ENCODE peak calls at places on chromosomes 12 and 14, in seven cellular contexts. V, I, E, S, M, L and R are unnamed samples.

GRCh38 chr14:47626151-47627035 is 49.0 kb downstream of the MDGA2 start:
- DNase-seq in V (no peak), I (no peak), E (no peak), S (no peak), M (no peak), L (no peak), R (no peak)

GRCh38 chr14:68143341-68143807 is 323.8 kb downstream of the RAD51B start:
- DNase-seq in V (peak), I (peak), E (peak), S (no peak), M (peak), L (no peak), R (peak)

GRCh38 chr12:114397978-114398881 is 7.7 kb downstream of the TBX5 start:
- DNase-seq in V (no peak), I (no peak), E (no peak), S (no peak), M (no peak), L (no peak), R (no peak)

GRCh38 chr12:105445261-105446015 is 114.9 kb downstream of the C12orf75 start:
- DNase-seq in V (no peak), I (no peak), E (no peak), S (no peak), M (peak), L (no peak), R (no peak)

GRCh38 chr12:53931844-53932581 is 6.6 kb upstream of the HOXC13 start:
- DNase-seq in V (no peak), I (no peak), E (no peak), S (no peak), M (no peak), L (no peak), R (no peak)

GRCh38 chr12:57629897-57630471 is 3.0 kb downstream of the B4GALNT1 start:
- DNase-seq in V (no peak), I (no peak), E (no peak), S (no peak), M (no peak), L (peak), R (no peak)

GRCh38 chr14:93430889-93431670 is at the start of gene UNC79:
- DNase-seq in V (no peak), I (no peak), E (no peak), S (no peak), M (no peak), L (no peak), R (peak)

GRCh38 chr12:32400866-32401265 is 1.5 kb downstream of the FGD4 start:
- DNase-seq in V (no peak), I (no peak), E (no peak), S (no peak), M (no peak), L (no peak), R (no peak)

GRCh38 chr12:120856980-120857379 is 47.2 kb downstream of the SPPL3 start:
- DNase-seq in V (no peak), I (no peak), E (no peak), S (no peak), M (no peak), L (no peak), R (peak)

GRCh38 chr12:68410018-68410650 is 78.0 kb upstream of the MDM1 start:
- DNase-seq in V (no peak), I (no peak), E (no peak), S (no peak), M (no peak), L (no peak), R (no peak)

GRCh38 chr14:61355892-61356325 is 34.5 kb downstream of the PRKCH start:
- DNase-seq in V (peak), I (no peak), E (no peak), S (no peak), M (peak), L (peak), R (no peak)

GRCh38 chr12:16348435-16349131 is 1.1 kb downstream of the MGST1 start:
- DNase-seq in V (no peak), I (no peak), E (no peak), S (no peak), M (peak), L (no peak), R (peak)

GRCh38 chr12:55974308-55974724 is 438 bp downstream of the RAB5B start:
- DNase-seq in V (no peak), I (peak), E (no peak), S (no peak), M (peak), L (peak), R (peak)

GRCh38 chr12:64560395-64561301 is 49.6 kb upstream of the RASSF3 start:
- DNase-seq in V (peak), I (no peak), E (peak), S (no peak), M (peak), L (peak), R (no peak)

GRCh38 chr12:104329697-104330096 is 26.2 kb downstream of the EID3 start:
- DNase-seq in V (no peak), I (no peak), E (no peak), S (no peak), M (peak), L (no peak), R (no peak)

GRCh38 chr14:63249112-63249511 is 44.9 kb downstream of the RHOJ start:
- DNase-seq in V (no peak), I (no peak), E (peak), S (no peak), M (no peak), L (no peak), R (no peak)

GRCh38 chr12:100646896-100647295 is 73.4 kb downstream of the GAS2L3 start:
- DNase-seq in V (no peak), I (no peak), E (no peak), S (no peak), M (no peak), L (no peak), R (no peak)

GRCh38 chr14:36874396-36875138 is 212.9 kb downstream of the PAX9 start:
- DNase-seq in V (no peak), I (no peak), E (no peak), S (no peak), M (no peak), L (no peak), R (no peak)

GRCh38 chr12:111558107-111558376 is 41.1 kb downstream of the ATXN2 start:
- DNase-seq in V (no peak), I (no peak), E (no peak), S (no peak), M (no peak), L (no peak), R (no peak)

GRCh38 chr14:33057585-33057984 is 118.9 kb downstream of the NPAS3 start:
- DNase-seq in V (no peak), I (no peak), E (no peak), S (no peak), M (no peak), L (no peak), R (no peak)

GRCh38 chr12:115468087-115468510 is 784.1 kb upstream of the TBX3 start:
- DNase-seq in V (no peak), I (peak), E (no peak), S (no peak), M (peak), L (no peak), R (no peak)

GRCh38 chr12:128190614-128191013 is 76.4 kb upstream of the TMEM132C start:
- DNase-seq in V (no peak), I (no peak), E (no peak), S (no peak), M (no peak), L (no peak), R (no peak)

GRCh38 chr12:58965568-58965967 is 45.3 kb upstream of the LRIG3 start:
- DNase-seq in V (no peak), I (no peak), E (no peak), S (no peak), M (no peak), L (no peak), R (no peak)

GRCh38 chr14:97039717-97040363 is 242.7 kb downstream of the VRK1 start:
- DNase-seq in V (no peak), I (no peak), E (no peak), S (no peak), M (no peak), L (no peak), R (no peak)

GRCh38 chr12:57793920-57794319 is 11.3 kb downstream of the TSFM start:
- DNase-seq in V (no peak), I (no peak), E (no peak), S (no peak), M (no peak), L (peak), R (no peak)

GRCh38 chr12:114679452-114679875 is 4.5 kb downstream of the TBX3 start:
- DNase-seq in V (no peak), I (no peak), E (no peak), S (no peak), M (no peak), L (no peak), R (no peak)

GRCh38 chr12:127024791-127025190 is 1242.2 kb upstream of the TMEM132C start:
- DNase-seq in V (no peak), I (no peak), E (no peak), S (no peak), M (no peak), L (no peak), R (no peak)

GRCh38 chr12:112599871-112600270 is 181.1 kb downstream of the PTPN11 start:
- DNase-seq in V (no peak), I (no peak), E (no peak), S (no peak), M (peak), L (no peak), R (no peak)

GRCh38 chr12:123085730-123086487 is 65.0 kb downstream of the PITPNM2 start:
- DNase-seq in V (peak), I (peak), E (no peak), S (no peak), M (peak), L (peak), R (peak)

GRCh38 chr12:26338574-26339572 is 143.5 kb downstream of the SSPN start:
- DNase-seq in V (no peak), I (no peak), E (no peak), S (no peak), M (no peak), L (peak), R (no peak)

GRCh38 chr12:24838531-24838950 is 110.4 kb downstream of the BCAT1 start:
- DNase-seq in V (peak), I (no peak), E (peak), S (no peak), M (no peak), L (no peak), R (peak)

GRCh38 chr12:132396657-132397056 is 67.3 kb upstream of the GALNT9 start:
- DNase-seq in V (no peak), I (no peak), E (no peak), S (no peak), M (no peak), L (no peak), R (no peak)

GRCh38 chr12:104752883-104753282 is 205.2 kb downstream of the SLC41A2 start:
- DNase-seq in V (no peak), I (no peak), E (no peak), S (no peak), M (no peak), L (no peak), R (no peak)

GRCh38 chr12:38053113-38053512 is 263.5 kb upstream of the ALG10B start:
- DNase-seq in V (no peak), I (no peak), E (no peak), S (no peak), M (no peak), L (no peak), R (no peak)

GRCh38 chr12:95599880-95600279 is 48.6 kb upstream of the USP44 start:
- DNase-seq in V (no peak), I (no peak), E (no peak), S (no peak), M (no peak), L (no peak), R (no peak)

GRCh38 chr12:6303046-6303445 is 7.4 kb upstream of the PLEKHG6 start:
- DNase-seq in V (no peak), I (no peak), E (no peak), S (no peak), M (no peak), L (peak), R (no peak)
- TF ChIP-seq POLR2A in V (no peak), I (no peak), E (no peak), S (no peak), M (no peak), L (no peak), R (no peak)

GRCh38 chr14:90273532-90273931 is 17.2 kb downstream of the PSMC1 start:
- DNase-seq in V (peak), I (no peak), E (no peak), S (no peak), M (no peak), L (no peak), R (no peak)

GRCh38 chr14:90275820-90276219 is 19.5 kb downstream of the PSMC1 start:
- DNase-seq in V (no peak), I (no peak), E (no peak), S (no peak), M (no peak), L (peak), R (no peak)

GRCh38 chr14:90274019-90274418 is 17.7 kb downstream of the PSMC1 start:
- DNase-seq in V (no peak), I (no peak), E (no peak), S (no peak), M (peak), L (no peak), R (no peak)

GRCh38 chr14:90275455-90275814 is 19.1 kb downstream of the PSMC1 start:
- DNase-seq in V (no peak), I (no peak), E (no peak), S (no peak), M (no peak), L (no peak), R (no peak)

GRCh38 chr14:90274808-90275454 is 18.6 kb downstream of the PSMC1 start:
- DNase-seq in V (no peak), I (no peak), E (no peak), S (no peak), M (no peak), L (peak), R (no peak)
- TF ChIP-seq POLR2A in V (no peak), I (no peak), E (no peak), S (no peak), M (no peak), L (no peak), R (no peak)

DNA sequence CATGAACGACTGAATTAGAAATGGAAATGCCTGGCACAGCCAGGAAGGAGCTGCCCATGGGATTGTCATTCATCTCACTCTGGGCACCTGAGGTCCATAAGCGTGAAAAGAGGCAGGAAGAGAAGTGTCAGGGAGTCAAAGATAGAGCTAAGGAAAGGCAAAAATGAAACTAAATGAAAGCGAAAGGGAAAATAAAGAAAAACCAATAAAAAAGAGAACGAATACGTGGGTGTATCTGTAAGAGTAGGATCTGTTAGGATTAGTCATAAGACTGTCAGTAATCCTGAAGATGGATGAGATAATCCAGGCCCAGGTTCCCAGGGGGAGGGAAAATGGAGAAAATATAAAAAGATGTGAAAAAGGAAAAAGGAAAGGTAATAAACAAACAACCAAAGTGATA is 23.5 kb downstream of the MEG3 start:
- DNase-seq in V (no peak), I (no peak), E (no peak), S (no peak), M (no peak), L (peak), R (no peak)
- TF ChIP-seq POLR2A in V (no peak), I (no peak), E (no peak), S (no peak), M (no peak), L (no peak), R (no peak)

GRCh38 chr12:80624986-80625530 is 82.4 kb upstream of the MYF6 start:
- DNase-seq in V (no peak), I (no peak), E (no peak), S (no peak), M (no peak), L (no peak), R (no peak)
- TF ChIP-seq POLR2A in V (no peak), I (no peak), E (no peak), S (no peak), M (no peak), L (no peak), R (no peak)

DNA sequence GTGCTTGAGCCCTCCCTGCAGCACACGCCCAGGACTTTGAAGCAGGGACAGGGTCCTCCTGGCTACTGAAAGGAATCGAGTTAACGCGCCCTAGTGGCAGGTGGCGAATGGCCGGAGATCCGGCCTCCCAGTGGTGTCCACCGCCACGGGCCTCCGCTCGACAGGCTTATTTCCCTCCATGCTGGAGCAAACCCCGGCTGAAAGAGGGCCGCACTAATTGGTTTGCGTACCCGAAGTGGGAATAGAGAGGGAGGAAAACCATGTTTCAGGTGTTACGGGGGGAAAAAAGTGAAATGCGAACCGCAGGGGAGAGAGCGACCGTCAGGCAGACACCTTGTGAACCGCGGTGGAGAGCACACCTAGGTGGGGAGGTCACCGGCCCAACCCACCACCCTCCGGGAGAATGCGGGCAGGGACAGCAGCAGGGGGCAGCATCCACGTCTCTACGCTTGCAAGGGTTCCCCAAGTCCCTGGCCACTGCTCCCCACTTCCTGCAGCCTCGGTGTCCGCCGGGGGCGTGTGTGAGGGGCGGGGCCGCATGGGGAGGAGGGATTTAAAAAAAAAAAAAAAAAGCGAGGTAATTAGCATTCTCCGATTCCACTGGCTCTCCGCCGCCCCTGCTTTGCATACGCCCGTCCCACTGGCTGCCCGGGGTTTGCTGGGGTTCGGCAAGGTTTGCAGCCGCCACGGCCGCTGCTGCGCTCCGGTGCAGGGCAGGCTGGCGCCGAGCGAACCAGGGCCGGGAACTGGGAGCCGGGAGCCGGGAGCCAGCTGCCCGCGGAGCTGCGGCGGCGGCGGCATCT is 224.6 kb upstream of the CRY1 start:
- DNase-seq in V (no peak), I (peak), E (no peak), S (peak), M (peak), L (peak), R (peak)
- TF ChIP-seq POLR2A in V (no peak), I (no peak), E (no peak), S (peak), M (peak), L (peak), R (no peak)

GRCh38 chr12:18304609-18305008 is 43.3 kb downstream of the PIK3C2G start:
- DNase-seq in V (no peak), I (no peak), E (no peak), S (no peak), M (no peak), L (no peak), R (no peak)

GRCh38 chr12:18302809-18303430 is 41.6 kb downstream of the PIK3C2G start:
- DNase-seq in V (no peak), I (no peak), E (no peak), S (no peak), M (no peak), L (no peak), R (no peak)

GRCh38 chr12:18306311-18306710 is 45.0 kb downstream of the PIK3C2G start:
- DNase-seq in V (no peak), I (no peak), E (no peak), S (no peak), M (no peak), L (no peak), R (no peak)
- TF ChIP-seq POLR2A in V (no peak), I (no peak), E (no peak), S (no peak), M (no peak), L (no peak), R (no peak)

DNA sequence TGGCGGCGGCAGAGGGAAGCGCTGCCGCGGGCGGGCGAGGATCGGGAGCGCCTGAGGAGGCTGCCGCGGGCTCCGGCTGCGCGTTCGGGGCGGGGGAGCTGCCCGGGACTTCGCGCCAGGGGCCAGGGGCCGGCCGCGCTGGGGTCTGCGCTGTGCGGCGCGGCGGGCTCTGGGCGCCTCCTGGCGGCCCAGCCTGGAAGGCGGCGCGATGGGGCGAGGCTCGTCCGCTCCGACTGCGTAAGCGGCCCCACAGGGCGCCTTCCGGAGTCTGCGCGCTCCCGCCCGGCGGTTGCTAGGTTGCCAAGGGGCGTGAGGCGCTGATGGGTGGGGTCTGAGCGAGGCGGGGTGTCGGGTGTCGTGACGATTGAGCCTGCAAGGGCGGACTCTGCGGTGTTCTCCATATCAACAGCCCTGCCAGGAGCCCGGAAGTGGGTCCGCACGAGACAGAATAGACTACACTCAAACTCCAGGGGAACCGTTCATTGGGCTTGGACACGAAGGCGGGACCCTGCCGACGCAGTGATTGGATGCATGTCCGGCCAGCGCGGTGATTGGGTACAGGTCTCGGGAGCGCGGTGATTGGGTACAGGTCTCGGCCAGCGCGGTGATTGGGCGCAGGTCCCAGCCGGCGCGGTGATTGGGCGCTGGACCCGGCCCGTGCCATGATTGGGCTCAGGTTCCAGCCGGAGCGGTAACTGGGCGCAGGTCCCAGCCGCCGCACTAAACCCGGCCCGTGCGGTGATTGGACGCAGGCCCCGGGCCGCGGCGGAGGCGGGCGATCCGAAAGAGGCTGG is at the start of gene TEDC1:
- DNase-seq in V (peak), I (peak), E (peak), S (peak), M (peak), L (peak), R (peak)
- TF ChIP-seq POLR2A in V (peak), I (no peak), E (peak), S (peak), M (no peak), L (peak), R (no peak)